ENCODE peak calls at places on chromosome 9, in five cellular contexts. O is colonic mucosa, P is GM23248, D is tibial nerve, A is transverse colon. R is an unnamed sample. For H3K27me3, the result is how much of the 10 kb centered on the place peaks cover.

GRCh38 chr9:18566125-18566524 is 92.2 kb downstream of the ADAMTSL1 start:
- DNase-seq in O (no peak), D (no peak), A (no peak), P (peak), R (no peak)

GRCh38 chr9:127767909-127768331 is 10.5 kb downstream of the SH2D3C start:
- DNase-seq in P (no peak), D (no peak), A (no peak), O (no peak), R (no peak)

GRCh38 chr9:14770592-14770991 is 48.1 kb upstream of the CER1 start:
- DNase-seq in D (no peak), O (no peak), P (no peak), A (no peak), R (no peak)

GRCh38 chr9:21747171-21747570 is 55.3 kb upstream of the MTAP start:
- DNase-seq in O (no peak), P (peak), D (no peak), A (no peak), R (peak)

GRCh38 chr9:98881836-98882568 is 61.7 kb upstream of the COL15A1 start:
- DNase-seq in P (peak), O (no peak), D (no peak), A (no peak), R (no peak)

GRCh38 chr9:119802115-119802514 is 432.9 kb upstream of the BRINP1 start:
- DNase-seq in A (no peak), D (no peak), O (no peak), P (peak), R (no peak)

GRCh38 chr9:36592801-36593583 is 20.3 kb downstream of the MELK start:
- DNase-seq in D (no peak), P (peak), O (no peak), A (no peak), R (no peak)

GRCh38 chr9:72557549-72557948 is 36.1 kb downstream of the TMC1 start:
- DNase-seq in D (no peak), A (peak), O (no peak), P (peak), R (peak)

GRCh38 chr9:110977259-110977709 is 61.0 kb downstream of the LPAR1 start:
- DNase-seq in A (no peak), D (no peak), P (peak), O (peak), R (peak)

GRCh38 chr9:3708751-3709150 is 182.9 kb upstream of the RFX3 start:
- DNase-seq in A (no peak), P (peak), D (no peak), O (no peak), R (peak)

GRCh38 chr9:114070188-114071103 is 7.7 kb downstream of the AMBP start:
- DNase-seq in A (no peak), D (no peak), O (no peak), P (no peak), R (no peak)

GRCh38 chr9:14421291-14421690 is 107.3 kb upstream of the NFIB start:
- DNase-seq in A (no peak), O (no peak), D (no peak), P (no peak), R (no peak)

GRCh38 chr9:113350937-113351336 is 1.6 kb downstream of the BSPRY start:
- DNase-seq in D (no peak), P (no peak), O (no peak), A (no peak), R (no peak)

GRCh38 chr9:123268240-123268949 is at the start of gene STRBP:
- DNase-seq in A (peak), P (peak), O (peak), D (peak), R (peak)

GRCh38 chr9:123266655-123267421 is 1.5 kb downstream of the STRBP start:
- DNase-seq in A (no peak), P (no peak), O (no peak), D (no peak), R (no peak)

GRCh38 chr9:123268950-123269302 is 540 bp upstream of the STRBP start:
- DNase-seq in A (no peak), O (no peak), D (no peak), P (no peak), R (no peak)

GRCh38 chr9:123267481-123268239 is 726 bp downstream of the STRBP start:
- DNase-seq in O (peak), A (peak), D (no peak), P (no peak), R (no peak)

GRCh38 chr9:123269316-123269715 is 930 bp upstream of the STRBP start:
- DNase-seq in D (no peak), P (no peak), A (no peak), O (no peak), R (no peak)
- H3K4me3 ChIP-seq in D (no peak), P (peak), A (peak), O (peak), R (peak)

DNA sequence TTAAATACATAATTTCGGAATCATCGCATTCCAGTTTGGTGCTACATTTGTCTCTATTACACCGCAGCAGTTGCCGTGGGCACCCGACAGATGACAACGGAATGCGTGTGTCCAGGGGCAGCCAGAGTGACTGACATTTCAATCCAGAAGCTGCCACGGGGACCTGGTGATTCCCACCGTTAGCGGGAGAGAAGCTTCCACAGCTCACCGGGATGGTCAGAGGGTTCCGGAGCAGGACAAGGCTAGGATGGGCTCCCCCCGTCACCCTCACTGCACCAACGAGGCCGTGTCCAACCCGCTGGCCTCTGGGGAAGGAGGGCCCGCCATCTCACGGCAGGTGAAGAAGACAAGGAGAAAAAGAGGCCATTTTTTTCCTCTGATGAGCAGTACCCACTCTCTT is 86.8 kb downstream of the GTF3C4 start:
- DNase-seq in O (no peak), P (no peak), D (no peak), A (no peak), R (no peak)
- H3K27me3 ChIP-seq in O (under half), P (under half), D (under half), A (under half), R (under half)

GRCh38 chr9:34635556-34635955 is 2.0 kb downstream of the SIGMAR1 start:
- DNase-seq in P (no peak), D (no peak), A (no peak), O (no peak), R (no peak)
- H3K4me3 ChIP-seq in P (no peak), D (no peak), A (no peak), O (no peak), R (no peak)

GRCh38 chr9:89507626-89508025 is 9.7 kb upstream of the SEMA4D start:
- DNase-seq in O (no peak), D (no peak), A (no peak), P (no peak), R (no peak)
- H3K27me3 ChIP-seq in O (under half), D (under half), A (under half), P (under half), R (under half)

DNA sequence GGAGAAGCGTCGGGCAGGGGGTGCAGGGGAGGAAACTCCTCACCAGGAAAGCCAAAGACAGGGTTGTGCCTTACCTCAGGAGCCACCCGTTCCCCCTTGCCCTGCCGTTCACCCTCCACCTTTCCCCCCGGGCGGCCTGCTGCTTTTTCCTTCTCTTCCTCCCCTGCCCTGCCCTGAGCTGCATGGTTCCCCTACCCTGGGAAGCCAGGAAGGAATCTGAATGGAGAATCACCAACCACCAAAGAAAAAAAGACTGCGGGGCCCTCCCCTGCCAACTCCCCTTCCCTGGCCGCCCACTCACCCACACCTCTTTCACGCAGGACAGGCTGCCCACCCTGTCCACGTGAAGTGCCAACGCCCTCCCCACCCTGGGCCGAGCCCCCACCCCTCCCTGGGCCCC is 815 bp upstream of the NFX1 start:
- DNase-seq in P (peak), O (no peak), D (no peak), A (peak), R (peak)
- H3K4me3 ChIP-seq in P (peak), O (peak), D (peak), A (peak), R (peak)

DNA sequence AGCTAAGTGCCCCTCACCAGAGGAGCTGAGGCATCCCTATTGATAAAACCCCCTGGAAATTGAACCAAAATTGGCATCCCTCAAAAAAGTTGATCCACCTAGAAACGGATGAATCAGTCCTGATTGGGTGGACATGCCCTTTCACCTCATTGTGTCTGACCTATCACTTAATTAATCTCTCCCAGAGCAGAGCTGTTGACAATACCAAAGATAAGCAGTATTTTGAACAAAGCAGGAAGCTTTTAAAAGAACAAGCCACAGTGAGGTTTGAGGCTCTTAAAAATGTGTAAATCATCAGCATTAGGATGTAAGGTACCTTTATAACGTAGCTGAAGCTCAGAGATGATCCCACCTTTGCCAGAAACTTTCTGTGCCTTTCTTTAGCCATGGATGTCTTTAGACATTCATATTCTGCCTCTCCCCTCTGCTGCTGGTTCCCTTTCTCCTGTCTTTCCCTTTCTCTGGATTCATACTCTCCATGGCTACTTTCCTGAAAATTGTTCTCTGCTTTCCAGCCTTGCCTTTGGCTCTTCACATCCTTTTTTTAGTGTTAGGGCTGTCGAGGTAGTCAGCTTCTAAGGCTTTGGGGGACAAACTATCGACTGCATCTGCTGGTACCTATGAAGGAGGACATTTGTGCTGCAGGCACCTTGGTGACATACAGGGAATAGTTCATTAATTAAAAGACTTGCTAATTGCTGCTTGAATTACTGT is 7.8 kb upstream of the LHX2 start:
- DNase-seq in P (no peak), A (no peak), O (no peak), D (no peak), R (no peak)
- H3K27me3 ChIP-seq in P (half or more), A (half or more), O (half or more), D (half or more), R (half or more)

DNA sequence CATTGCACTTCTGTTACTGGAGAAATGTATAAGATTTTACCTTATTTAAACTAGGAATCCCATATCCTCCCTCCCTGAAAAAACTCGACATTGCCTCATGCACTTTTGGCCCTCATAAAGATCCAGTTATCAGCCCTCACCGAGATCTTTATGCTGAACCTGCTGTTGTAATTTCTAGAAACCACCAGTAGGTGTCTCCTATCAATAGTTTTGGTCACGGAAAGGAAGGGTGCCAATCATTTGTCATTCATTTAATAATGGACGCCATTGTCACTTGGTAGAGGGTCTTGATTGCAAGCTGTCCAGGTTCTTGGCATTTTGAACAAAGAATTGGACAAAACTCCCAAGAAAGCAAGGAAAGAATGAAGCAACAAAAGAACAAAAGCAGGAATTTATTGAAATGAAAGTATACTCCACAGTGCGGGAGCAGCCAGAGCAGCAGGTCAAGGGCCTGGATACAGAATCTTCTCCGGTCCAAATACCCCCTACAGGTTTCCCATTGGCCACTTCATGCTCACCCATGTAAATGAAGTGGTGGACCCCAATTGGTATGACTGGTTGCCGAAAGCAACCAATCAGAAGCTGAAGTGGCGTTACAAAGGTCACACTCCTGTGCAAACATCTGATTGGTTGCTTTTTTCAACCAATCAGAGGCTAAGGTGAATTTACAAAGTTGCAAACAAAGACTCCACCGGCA is 524.3 kb downstream of the PSAT1 start:
- DNase-seq in A (no peak), D (no peak), P (peak), O (no peak), R (no peak)
- H3K4me3 ChIP-seq in A (peak), D (no peak), P (peak), O (peak), R (no peak)

GRCh38 chr9:38422555-38423245 is 1.6 kb downstream of the IGFBPL1 start:
- DNase-seq in O (no peak), D (no peak), A (no peak), P (no peak), R (no peak)
- H3K27me3 ChIP-seq in O (under half), D (half or more), A (half or more), P (under half), R (under half)

GRCh38 chr9:12643686-12644085 is 49.5 kb upstream of the TYRP1 start:
- DNase-seq in D (no peak), O (no peak), A (no peak), P (peak), R (no peak)
- H3K4me3 ChIP-seq in D (no peak), O (no peak), A (no peak), P (no peak), R (no peak)